ENCODE peak calls at places on chromosome 15, in four cellular contexts. One of them, this sample, is unnamed.

GRCh38 chr15:51750942-51751686 is at the start of gene TMOD2:
- DNase-seq in K562: peak
- DNase-seq in IMR-90: peak
- DNase-seq in A549: peak
- DNase-seq in this sample: no peak

GRCh38 chr15:82750831-82751181 is 41.1 kb upstream of the AP3B2 start:
- DNase-seq in A549: peak
- DNase-seq in IMR-90: no peak
- DNase-seq in K562: peak
- DNase-seq in this sample: peak

GRCh38 chr15:80286055-80286454 is 34.0 kb upstream of the CTXND1 start:
- DNase-seq in IMR-90: no peak
- DNase-seq in A549: no peak
- DNase-seq in K562: no peak
- DNase-seq in this sample: no peak

GRCh38 chr15:90873998-90874605 is 5.7 kb downstream of the FURIN start:
- DNase-seq in IMR-90: no peak
- DNase-seq in K562: peak
- DNase-seq in A549: no peak
- DNase-seq in this sample: no peak

GRCh38 chr15:50939911-50940310 is 31.4 kb downstream of the AP4E1 start:
- DNase-seq in K562: no peak
- DNase-seq in A549: no peak
- DNase-seq in IMR-90: peak
- DNase-seq in this sample: no peak

GRCh38 chr15:59282515-59283337 is 76.1 kb downstream of the LDHAL6B start:
- DNase-seq in IMR-90: no peak
- DNase-seq in A549: no peak
- DNase-seq in K562: no peak
- DNase-seq in this sample: no peak

GRCh38 chr15:91308855-91309254 is 208.8 kb downstream of the SV2B start:
- DNase-seq in A549: no peak
- DNase-seq in K562: no peak
- DNase-seq in IMR-90: no peak
- DNase-seq in this sample: no peak

GRCh38 chr15:79093352-79093935 is 2.9 kb upstream of the RASGRF1 start:
- DNase-seq in A549: no peak
- DNase-seq in K562: no peak
- DNase-seq in IMR-90: no peak
- DNase-seq in this sample: no peak

GRCh38 chr15:92954578-92954977 is 54.5 kb downstream of the CHD2 start:
- DNase-seq in IMR-90: no peak
- DNase-seq in K562: peak
- DNase-seq in A549: no peak
- DNase-seq in this sample: no peak

GRCh38 chr15:39468341-39468740 is 112.5 kb upstream of the THBS1 start:
- DNase-seq in IMR-90: no peak
- DNase-seq in K562: no peak
- DNase-seq in A549: no peak
- DNase-seq in this sample: no peak

GRCh38 chr15:68055224-68055705 is 1.1 kb downstream of the PIAS1 start:
- DNase-seq in A549: no peak
- DNase-seq in IMR-90: peak
- DNase-seq in K562: peak
- DNase-seq in this sample: peak

GRCh38 chr15:74261041-74261440 is 24.9 kb downstream of the CCDC33 start:
- DNase-seq in A549: no peak
- DNase-seq in K562: no peak
- DNase-seq in IMR-90: no peak
- DNase-seq in this sample: no peak

GRCh38 chr15:52680041-52680391 is 828 bp upstream of the ATOSA start:
- DNase-seq in IMR-90: peak
- DNase-seq in K562: no peak
- DNase-seq in A549: no peak
- DNase-seq in this sample: no peak

GRCh38 chr15:70328137-70329115 is 230.7 kb upstream of the TLE3 start:
- DNase-seq in IMR-90: peak
- DNase-seq in A549: no peak
- DNase-seq in K562: no peak
- DNase-seq in this sample: no peak

GRCh38 chr15:29476503-29477080 is 207.0 kb upstream of the NSMCE3 start:
- DNase-seq in IMR-90: no peak
- DNase-seq in A549: no peak
- DNase-seq in K562: no peak
- DNase-seq in this sample: no peak

GRCh38 chr15:60179786-60180391 is 175.8 kb downstream of the FOXB1 start:
- DNase-seq in K562: peak
- DNase-seq in A549: peak
- DNase-seq in IMR-90: peak
- DNase-seq in this sample: peak

GRCh38 chr15:82832601-82833209 is 23.3 kb downstream of the WHAMM start:
- DNase-seq in IMR-90: peak
- DNase-seq in K562: no peak
- DNase-seq in A549: peak
- DNase-seq in this sample: peak

GRCh38 chr15:67089218-67090193 is 24.1 kb downstream of the SMAD3 start:
- DNase-seq in A549: peak
- DNase-seq in IMR-90: peak
- DNase-seq in K562: no peak
- DNase-seq in this sample: no peak

GRCh38 chr15:96735621-96736020 is 405.1 kb downstream of the NR2F2 start:
- DNase-seq in A549: no peak
- DNase-seq in IMR-90: no peak
- DNase-seq in K562: no peak
- DNase-seq in this sample: no peak

GRCh38 chr15:89631902-89632264 is 23.4 kb downstream of the KIF7 start:
- DNase-seq in K562: peak
- DNase-seq in IMR-90: no peak
- DNase-seq in A549: no peak
- DNase-seq in this sample: no peak

GRCh38 chr15:97904196-97904572 is 56.3 kb upstream of the ARRDC4 start:
- DNase-seq in IMR-90: peak
- DNase-seq in A549: peak
- DNase-seq in K562: peak
- DNase-seq in this sample: no peak

GRCh38 chr15:101255615-101256350 is 3.9 kb upstream of the CHSY1 start:
- DNase-seq in A549: no peak
- DNase-seq in K562: peak
- DNase-seq in IMR-90: peak
- DNase-seq in this sample: no peak

GRCh38 chr15:22968356-22968755 is 11.8 kb downstream of the CYFIP1 start:
- DNase-seq in K562: no peak
- DNase-seq in A549: peak
- DNase-seq in IMR-90: peak
- DNase-seq in this sample: no peak

GRCh38 chr15:48190932-48191573 is 412 bp upstream of the CTXN2 start:
- DNase-seq in IMR-90: peak
- DNase-seq in K562: no peak
- DNase-seq in A549: no peak
- DNase-seq in this sample: no peak

GRCh38 chr15:96225642-96226259 is 104.7 kb upstream of the NR2F2 start:
- DNase-seq in A549: no peak
- DNase-seq in IMR-90: no peak
- DNase-seq in K562: no peak
- DNase-seq in this sample: no peak

GRCh38 chr15:31311735-31312134 is 14.9 kb upstream of the KLF13 start:
- DNase-seq in IMR-90: no peak
- DNase-seq in A549: no peak
- DNase-seq in K562: no peak
- DNase-seq in this sample: no peak

GRCh38 chr15:95162967-95163531 is 931.7 kb downstream of the MCTP2 start:
- DNase-seq in IMR-90: peak
- DNase-seq in K562: no peak
- DNase-seq in A549: no peak
- DNase-seq in this sample: no peak

GRCh38 chr15:70314018-70314354 is 216.3 kb upstream of the TLE3 start:
- DNase-seq in A549: no peak
- DNase-seq in IMR-90: no peak
- DNase-seq in K562: no peak
- DNase-seq in this sample: no peak

GRCh38 chr15:66617137-66618090 is 51.6 kb upstream of the LCTL start:
- DNase-seq in A549: no peak
- DNase-seq in K562: no peak
- DNase-seq in IMR-90: peak
- DNase-seq in this sample: no peak

GRCh38 chr15:34896183-34896582 is 73.4 kb downstream of the AQR start:
- DNase-seq in A549: no peak
- DNase-seq in IMR-90: no peak
- DNase-seq in K562: no peak
- DNase-seq in this sample: no peak

GRCh38 chr15:101063891-101064794 is 145.0 kb downstream of the LRRK1 start:
- DNase-seq in A549: no peak
- DNase-seq in IMR-90: no peak
- DNase-seq in K562: no peak
- DNase-seq in this sample: no peak

GRCh38 chr15:33738941-33739664 is 229.2 kb upstream of the CHRM5 start:
- DNase-seq in K562: no peak
- DNase-seq in IMR-90: no peak
- DNase-seq in A549: no peak
- DNase-seq in this sample: no peak

DNA sequence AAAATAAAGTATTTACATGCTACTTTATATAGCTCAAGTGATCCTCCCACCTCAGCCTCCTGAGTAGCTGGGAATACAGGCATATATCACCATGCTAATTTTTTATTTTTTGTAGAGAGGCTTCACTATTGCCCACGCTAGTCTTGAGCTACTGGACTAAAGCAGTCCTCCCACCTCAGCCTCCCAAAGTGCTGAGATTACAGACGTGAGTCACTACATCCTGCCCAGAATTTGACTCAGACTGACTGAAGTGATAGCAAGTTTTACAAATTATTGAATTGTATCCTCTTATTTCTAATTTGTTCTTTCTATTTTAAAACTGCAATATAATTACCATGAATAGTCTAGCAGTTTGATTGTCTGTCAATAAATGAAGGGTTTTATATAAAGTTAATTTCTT is 210.3 kb upstream of the CGNL1 start:
- DNase-seq in A549: no peak
- DNase-seq in K562: no peak
- DNase-seq in IMR-90: peak
- DNase-seq in this sample: no peak
- TF ChIP-seq ELK1 in A549: no peak
- TF ChIP-seq ELK1 in K562: no peak
- TF ChIP-seq ELK1 in IMR-90: no peak
- TF ChIP-seq ELK1 in this sample: no peak

GRCh38 chr15:57307527-57308193 is 68.6 kb upstream of the CGNL1 start:
- DNase-seq in K562: no peak
- DNase-seq in A549: no peak
- DNase-seq in IMR-90: no peak
- DNase-seq in this sample: no peak

GRCh38 chr15:57306944-57307411 is 69.3 kb upstream of the CGNL1 start:
- DNase-seq in A549: no peak
- DNase-seq in IMR-90: no peak
- DNase-seq in K562: no peak
- DNase-seq in this sample: no peak

GRCh38 chr15:57305009-57305408 is 71.3 kb upstream of the CGNL1 start:
- DNase-seq in K562: no peak
- DNase-seq in A549: no peak
- DNase-seq in IMR-90: no peak
- DNase-seq in this sample: no peak

GRCh38 chr15:57302640-57303257 is 73.6 kb upstream of the CGNL1 start:
- DNase-seq in A549: no peak
- DNase-seq in K562: no peak
- DNase-seq in IMR-90: no peak
- DNase-seq in this sample: no peak

DNA sequence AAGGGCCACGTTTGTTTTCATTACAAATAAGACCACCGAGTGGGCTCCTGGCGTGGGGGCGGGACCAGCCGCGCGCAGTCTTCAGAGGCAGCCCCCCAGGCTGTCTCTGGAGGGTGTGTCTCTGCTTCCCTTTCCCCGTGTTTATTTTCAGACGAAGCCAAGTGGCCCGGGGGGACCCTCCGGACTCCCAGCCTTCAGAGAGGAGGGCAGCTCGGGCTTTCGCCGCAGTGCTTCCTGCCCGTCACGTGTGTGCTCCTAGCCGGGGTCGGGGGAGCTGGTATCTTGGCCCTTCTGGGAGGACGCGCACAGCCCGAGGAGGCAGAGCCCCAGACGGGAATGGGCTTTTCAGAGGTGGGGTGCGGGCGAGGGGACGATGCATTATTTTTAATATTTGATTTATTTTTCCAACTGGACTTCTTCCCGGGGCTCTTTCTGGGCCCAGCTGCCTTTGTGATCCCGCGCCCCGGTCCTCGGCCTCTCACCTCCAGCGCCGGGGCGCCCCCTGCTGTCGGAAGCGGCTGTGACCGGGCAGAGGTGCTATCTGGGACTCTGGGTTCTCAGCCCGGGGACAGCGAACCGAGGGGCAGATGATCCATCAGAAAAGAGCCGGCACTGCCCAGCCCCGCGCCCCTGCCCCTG is 69.9 kb upstream of the CGNL1 start:
- DNase-seq in K562: peak
- DNase-seq in A549: peak
- DNase-seq in IMR-90: peak
- DNase-seq in this sample: no peak
- TF ChIP-seq ELK1 in K562: no peak
- TF ChIP-seq ELK1 in A549: no peak
- TF ChIP-seq ELK1 in IMR-90: no peak
- TF ChIP-seq ELK1 in this sample: no peak

GRCh38 chr15:73078722-73079121 is 26.5 kb downstream of the NEO1 start:
- DNase-seq in K562: no peak
- DNase-seq in A549: no peak
- DNase-seq in IMR-90: peak
- DNase-seq in this sample: no peak
- TF ChIP-seq ELK1 in K562: no peak
- TF ChIP-seq ELK1 in A549: no peak
- TF ChIP-seq ELK1 in IMR-90: no peak
- TF ChIP-seq ELK1 in this sample: no peak

GRCh38 chr15:84819791-84820190 is 2.6 kb downstream of the ALPK3 start:
- DNase-seq in A549: no peak
- DNase-seq in K562: no peak
- DNase-seq in IMR-90: no peak
- DNase-seq in this sample: no peak

GRCh38 chr15:84816694-84817460 is at the start of gene ALPK3:
- DNase-seq in K562: no peak
- DNase-seq in IMR-90: no peak
- DNase-seq in A549: no peak
- DNase-seq in this sample: no peak

GRCh38 chr15:84817461-84818081 is 415 bp downstream of the ALPK3 start:
- DNase-seq in IMR-90: no peak
- DNase-seq in K562: no peak
- DNase-seq in A549: no peak
- DNase-seq in this sample: no peak

GRCh38 chr15:84819291-84819768 is 2.2 kb downstream of the ALPK3 start:
- DNase-seq in A549: no peak
- DNase-seq in K562: peak
- DNase-seq in IMR-90: no peak
- DNase-seq in this sample: no peak

GRCh38 chr15:84818221-84819131 is 1.3 kb downstream of the ALPK3 start:
- DNase-seq in IMR-90: peak
- DNase-seq in K562: no peak
- DNase-seq in A549: no peak
- DNase-seq in this sample: no peak
- TF ChIP-seq ELK1 in IMR-90: no peak
- TF ChIP-seq ELK1 in K562: no peak
- TF ChIP-seq ELK1 in A549: no peak
- TF ChIP-seq ELK1 in this sample: no peak

This sample was measured in GM12878.